ENCODE peak calls at places on chromosome 13, in seven cellular contexts. One of them, this sample, is unnamed.

GRCh38 chr13:65926750-65927171 is 1303.4 kb downstream of the PCDH9 start:
- DNase-seq in glutamatergic neuron: peak
- DNase-seq in iris pigment epithelial cell: no peak
- DNase-seq in left ventricle myocardium inferior: peak
- DNase-seq in lower leg skin: no peak
- DNase-seq in NCI-H2081: peak
- DNase-seq in GM12865: no peak
- DNase-seq in this sample: peak

GRCh38 chr13:73720216-73720840 is 413.9 kb downstream of the KLF12 start:
- DNase-seq in glutamatergic neuron: no peak
- DNase-seq in iris pigment epithelial cell: peak
- DNase-seq in left ventricle myocardium inferior: no peak
- DNase-seq in lower leg skin: no peak
- DNase-seq in NCI-H2081: no peak
- DNase-seq in GM12865: no peak
- DNase-seq in this sample: no peak

GRCh38 chr13:66618702-66619101 is 611.4 kb downstream of the PCDH9 start:
- DNase-seq in glutamatergic neuron: no peak
- DNase-seq in iris pigment epithelial cell: peak
- DNase-seq in left ventricle myocardium inferior: no peak
- DNase-seq in lower leg skin: no peak
- DNase-seq in NCI-H2081: peak
- DNase-seq in GM12865: no peak
- DNase-seq in this sample: no peak

GRCh38 chr13:90585392-90585791 is 762.1 kb upstream of the MIR17HG start:
- DNase-seq in glutamatergic neuron: no peak
- DNase-seq in iris pigment epithelial cell: no peak
- DNase-seq in left ventricle myocardium inferior: no peak
- DNase-seq in lower leg skin: no peak
- DNase-seq in NCI-H2081: no peak
- DNase-seq in GM12865: no peak
- DNase-seq in this sample: no peak

GRCh38 chr13:109647046-109647445 is 139.3 kb downstream of the IRS2 start:
- DNase-seq in glutamatergic neuron: no peak
- DNase-seq in iris pigment epithelial cell: peak
- DNase-seq in left ventricle myocardium inferior: no peak
- DNase-seq in lower leg skin: no peak
- DNase-seq in NCI-H2081: no peak
- DNase-seq in GM12865: no peak
- DNase-seq in this sample: no peak

GRCh38 chr13:99307648-99308339 is 595 bp upstream of the GPR183 start:
- DNase-seq in glutamatergic neuron: no peak
- DNase-seq in iris pigment epithelial cell: peak
- DNase-seq in left ventricle myocardium inferior: no peak
- DNase-seq in lower leg skin: peak
- DNase-seq in NCI-H2081: no peak
- DNase-seq in GM12865: peak
- DNase-seq in this sample: no peak

GRCh38 chr13:80436571-80437169 is 95.7 kb upstream of the SPRY2 start:
- DNase-seq in glutamatergic neuron: no peak
- DNase-seq in iris pigment epithelial cell: no peak
- DNase-seq in left ventricle myocardium inferior: no peak
- DNase-seq in lower leg skin: no peak
- DNase-seq in NCI-H2081: no peak
- DNase-seq in GM12865: no peak
- DNase-seq in this sample: no peak

GRCh38 chr13:23901365-23901764 is 4.1 kb upstream of the C1QTNF9B start:
- DNase-seq in glutamatergic neuron: no peak
- DNase-seq in iris pigment epithelial cell: peak
- DNase-seq in left ventricle myocardium inferior: no peak
- DNase-seq in lower leg skin: no peak
- DNase-seq in NCI-H2081: no peak
- DNase-seq in GM12865: peak
- DNase-seq in this sample: no peak

GRCh38 chr13:44296856-44297255 is 76.8 kb upstream of the SERP2 start:
- DNase-seq in glutamatergic neuron: no peak
- DNase-seq in iris pigment epithelial cell: no peak
- DNase-seq in left ventricle myocardium inferior: no peak
- DNase-seq in lower leg skin: no peak
- DNase-seq in NCI-H2081: no peak
- DNase-seq in GM12865: no peak
- DNase-seq in this sample: no peak

GRCh38 chr13:31686660-31687430 is 52.5 kb upstream of the RXFP2 start:
- DNase-seq in glutamatergic neuron: no peak
- DNase-seq in iris pigment epithelial cell: no peak
- DNase-seq in left ventricle myocardium inferior: no peak
- DNase-seq in lower leg skin: no peak
- DNase-seq in NCI-H2081: no peak
- DNase-seq in GM12865: no peak
- DNase-seq in this sample: no peak

GRCh38 chr13:98206946-98207345 is 29.9 kb upstream of the RNF113B start:
- DNase-seq in glutamatergic neuron: no peak
- DNase-seq in iris pigment epithelial cell: peak
- DNase-seq in left ventricle myocardium inferior: no peak
- DNase-seq in lower leg skin: no peak
- DNase-seq in NCI-H2081: no peak
- DNase-seq in GM12865: no peak
- DNase-seq in this sample: no peak

This sample was measured in NCI-H146.